ENCODE peak calls at places on chromosomes 13 and 19, in five cellular contexts. D, C, S, Z and P are unnamed samples.

GRCh38 chr13:112785419-112785856 is 95.6 kb downstream of the ATP11A start:
- DNase-seq in Z (no peak), S (no peak), C (no peak), D (no peak), P (no peak)

GRCh38 chr13:106041445-106041844 is 494.0 kb downstream of the EFNB2 start:
- DNase-seq in D (no peak), S (no peak), Z (no peak), C (no peak), P (no peak)

GRCh38 chr19:5131866-5132561 is 163.1 kb downstream of the KDM4B start:
- DNase-seq in Z (no peak), C (peak), S (no peak), D (no peak), P (no peak)

GRCh38 chr19:7700128-7700470 is 1.8 kb downstream of the FCER2 start:
- DNase-seq in C (no peak), D (no peak), Z (no peak), S (no peak), P (no peak)

GRCh38 chr13:99388334-99388923 is 81.2 kb upstream of the GPR183 start:
- DNase-seq in D (no peak), S (no peak), Z (no peak), C (no peak), P (no peak)

GRCh38 chr13:112976526-112976925 is 7.5 kb downstream of the MCF2L start:
- DNase-seq in C (no peak), D (no peak), S (no peak), Z (no peak), P (no peak)

GRCh38 chr19:48938256-48938655 is 4.8 kb downstream of the DHDH start:
- DNase-seq in C (no peak), Z (no peak), S (no peak), D (no peak), P (no peak)

GRCh38 chr19:3481241-3482090 is 1.1 kb upstream of the SMIM24 start:
- DNase-seq in S (no peak), Z (no peak), D (no peak), C (no peak), P (no peak)

GRCh38 chr19:47826800-47827199 is 5.1 kb downstream of the CRX start:
- DNase-seq in D (no peak), C (no peak), S (no peak), Z (no peak), P (no peak)

GRCh38 chr19:38685666-38686529 is 38.4 kb downstream of the ACTN4 start:
- DNase-seq in D (no peak), S (no peak), C (no peak), Z (peak), P (no peak)

GRCh38 chr19:17686592-17687042 is 1.5 kb downstream of the UNC13A start:
- DNase-seq in D (no peak), C (no peak), Z (peak), S (no peak), P (no peak)

GRCh38 chr19:51001495-51001894 is at the start of gene KLK8:
- DNase-seq in D (no peak), Z (no peak), S (no peak), C (peak), P (no peak)

GRCh38 chr19:8552810-8553209 is 24.4 kb downstream of the MYO1F start:
- DNase-seq in C (no peak), Z (peak), S (no peak), D (no peak), P (no peak)

GRCh38 chr19:45972081-45972943 is 1.4 kb downstream of the NOVA2 start:
- DNase-seq in S (no peak), C (no peak), Z (no peak), D (peak), P (no peak)

GRCh38 chr13:67408823-67409222 is 178.7 kb upstream of the PCDH9 start:
- DNase-seq in D (no peak), S (no peak), C (no peak), Z (no peak), P (peak)

GRCh38 chr13:23918208-23918607 is 20.9 kb upstream of the C1QTNF9B start:
- DNase-seq in S (no peak), D (no peak), Z (no peak), C (no peak), P (no peak)

GRCh38 chr13:44147222-44147621 is 226.4 kb upstream of the SERP2 start:
- DNase-seq in S (no peak), D (no peak), C (no peak), Z (no peak), P (no peak)

GRCh38 chr13:32736648-32737047 is 150.4 kb downstream of the PDS5B start:
- DNase-seq in S (no peak), D (no peak), C (no peak), Z (no peak), P (no peak)

GRCh38 chr13:39410089-39410901 is 192.7 kb downstream of the LHFPL6 start:
- DNase-seq in S (no peak), Z (no peak), C (no peak), D (no peak), P (no peak)

GRCh38 chr13:59269476-59269875 is 894.3 kb downstream of the DIAPH3 start:
- DNase-seq in C (no peak), S (peak), D (no peak), Z (peak), P (peak)

GRCh38 chr19:49492573-49493411 is 3.4 kb upstream of the RPS11 start:
- DNase-seq in D (no peak), C (no peak), S (no peak), Z (no peak), P (no peak)

GRCh38 chr19:3075605-3076431 is 13.5 kb upstream of the TLE5 start:
- DNase-seq in C (no peak), Z (no peak), D (no peak), S (no peak), P (no peak)

GRCh38 chr13:42924290-42924803 is 67.7 kb downstream of the EPSTI1 start:
- DNase-seq in S (no peak), D (no peak), C (no peak), Z (no peak), P (no peak)

GRCh38 chr13:95756072-95756471 is 79.1 kb downstream of the DNAJC3 start:
- DNase-seq in Z (no peak), D (no peak), S (no peak), C (no peak), P (no peak)

GRCh38 chr19:35409191-35409590 is 38.3 kb downstream of the GPR42 start:
- DNase-seq in D (no peak), C (no peak), S (no peak), Z (no peak), P (no peak)

GRCh38 chr19:45152504-45153338 is 8.1 kb downstream of the NKPD1 start:
- DNase-seq in D (no peak), S (no peak), C (peak), Z (no peak), P (no peak)

GRCh38 chr19:15971217-15971616 is 22.4 kb downstream of the OR10H4 start:
- DNase-seq in D (no peak), S (no peak), C (no peak), Z (no peak), P (no peak)
- TF ChIP-seq CTCF in D (no peak), S (no peak), C (no peak), Z (peak), P (no peak)

GRCh38 chr13:20400774-20401173 is 124.9 kb downstream of the CRYL1 start:
- DNase-seq in C (no peak), S (no peak), D (no peak), Z (no peak), P (peak)
- H3K4me3 ChIP-seq in C (no peak), S (no peak), D (no peak), Z (no peak), P (no peak)

DNA sequence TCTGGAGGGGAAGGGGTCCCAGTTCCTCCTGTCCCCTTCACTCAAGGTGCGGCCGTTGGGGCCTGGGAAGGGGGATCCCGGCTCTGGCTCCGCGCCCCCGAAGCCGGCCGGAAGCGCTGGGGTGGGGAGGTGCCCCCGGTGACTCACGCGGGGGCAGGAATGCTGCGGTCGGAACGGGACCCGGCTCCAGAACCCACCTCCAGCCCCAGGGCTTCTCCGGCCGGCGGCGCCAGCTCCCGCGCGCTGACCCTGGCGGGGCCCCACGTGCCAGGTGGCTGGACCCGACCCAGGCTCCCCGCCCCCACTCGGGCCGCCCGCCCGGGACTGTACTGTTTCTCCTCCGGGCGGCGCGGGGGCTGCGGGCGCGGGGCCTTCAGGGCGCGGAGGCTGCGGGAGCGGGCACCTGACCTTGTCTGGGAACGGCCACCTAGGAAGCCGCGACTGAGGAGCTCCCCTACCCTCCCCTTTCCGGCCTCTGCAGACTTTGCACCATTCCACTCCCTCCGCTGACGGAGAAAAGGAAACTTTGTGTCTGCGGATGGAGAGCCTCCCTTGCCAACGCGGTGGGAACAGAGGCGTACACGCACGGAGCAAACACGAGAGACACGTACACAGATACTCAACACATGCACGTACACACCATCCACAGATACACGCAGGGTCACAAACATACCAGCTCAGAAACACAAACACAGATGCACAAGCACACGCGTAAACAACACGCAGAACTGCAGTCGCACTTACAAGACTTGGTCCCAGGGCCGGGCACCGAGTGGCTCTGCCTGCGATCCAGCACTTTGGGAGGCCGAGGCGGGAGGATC is 7.2 kb downstream of the AXL start:
- DNase-seq in D (peak), C (peak), S (no peak), Z (peak), P (peak)
- TF ChIP-seq CTCF in D (no peak), C (no peak), S (no peak), Z (no peak), P (no peak)

DNA sequence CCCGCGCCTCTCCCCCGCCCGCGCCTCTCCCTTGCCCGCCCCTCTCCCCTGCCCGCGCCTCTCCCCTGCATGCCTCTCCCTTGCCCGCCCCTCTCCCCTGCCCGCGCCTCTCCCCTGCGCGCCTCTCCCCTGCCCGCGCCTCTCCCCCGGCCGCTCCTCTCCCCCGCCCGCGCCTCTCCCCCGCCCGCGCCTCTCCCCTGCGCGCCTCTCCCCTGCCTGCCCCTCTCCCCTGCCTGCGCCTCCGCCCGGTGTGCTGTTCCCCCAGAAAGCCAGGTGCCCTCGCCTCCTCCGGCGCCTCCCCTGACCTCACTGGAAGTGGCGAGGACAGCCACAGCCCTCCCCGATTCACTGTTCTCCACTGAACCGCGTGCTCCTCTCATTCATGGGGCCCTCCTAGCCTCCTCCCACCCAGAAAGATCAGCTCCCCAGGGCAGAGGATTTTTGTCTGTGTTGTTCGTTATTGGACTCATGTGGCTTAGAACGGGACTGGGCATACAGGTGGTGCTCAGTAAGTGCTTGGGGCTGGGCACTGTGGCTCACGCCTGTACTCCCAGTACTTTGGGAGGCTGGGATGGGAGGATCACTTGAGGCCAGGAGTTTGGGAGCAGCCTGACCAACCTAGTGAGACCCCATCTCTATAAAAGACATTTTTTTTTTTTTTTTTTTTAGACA is 3.6 kb downstream of the PRTN3 start:
- DNase-seq in C (no peak), D (no peak), S (no peak), Z (no peak), P (no peak)
- H3K4me3 ChIP-seq in C (no peak), D (no peak), S (no peak), Z (no peak), P (no peak)